ENCODE peak calls at places on chromosome 21, in six cellular contexts. V is prostate gland, T is transverse colon, N is stomach, E is spleen, A is ovary. P is an unnamed sample.

GRCh38 chr21:25862596-25862995 is 127.8 kb downstream of the GABPA start:
- DNase-seq in V (no peak), T (no peak), N (no peak), E (no peak), A (no peak), P (no peak)

GRCh38 chr21:42427809-42428419 is 24.2 kb downstream of the UBASH3A start:
- DNase-seq in V (no peak), T (no peak), N (no peak), E (peak; percentile 32), A (no peak), P (no peak)

GRCh38 chr21:41564871-41565281 is 56.9 kb upstream of the TMPRSS2 start:
- DNase-seq in V (no peak), T (peak; percentile 72), N (peak; percentile 58), E (no peak), A (no peak), P (no peak)

GRCh38 chr21:16792155-16792554 is 720.7 kb upstream of the CXADR start:
- DNase-seq in V (no peak), T (no peak), N (no peak), E (no peak), A (no peak), P (no peak)

GRCh38 chr21:43956667-43957030 is 55.5 kb upstream of the TRAPPC10 start:
- DNase-seq in V (no peak), T (no peak), N (no peak), E (no peak), A (no peak), P (peak; percentile 67)

GRCh38 chr21:37658994-37659458 is 257.2 kb downstream of the KCNJ6 start:
- DNase-seq in V (peak; percentile 50), T (no peak), N (no peak), E (no peak), A (peak; percentile 12), P (no peak)

GRCh38 chr21:33071878-33072306 is 2.0 kb downstream of the OLIG1 start:
- DNase-seq in V (no peak), T (no peak), N (no peak), E (no peak), A (no peak), P (no peak)

GRCh38 chr21:44088401-44088780 is 18.8 kb upstream of the PWP2 start:
- DNase-seq in V (no peak), T (peak; percentile 83), N (peak; percentile 10), E (no peak), A (no peak), P (no peak)

GRCh38 chr21:33290441-33290840 is 24.3 kb downstream of the IL10RB start:
- DNase-seq in V (no peak), T (peak; percentile 51), N (peak; percentile 36), E (no peak), A (no peak), P (no peak)

GRCh38 chr21:41359289-41359688 is 2.5 kb upstream of the MX2 start:
- DNase-seq in V (no peak), T (no peak), N (no peak), E (peak; percentile 74), A (no peak), P (no peak)

GRCh38 chr21:17903029-17903806 is 84.1 kb upstream of the C21orf91 start:
- DNase-seq in V (no peak), T (no peak), N (no peak), E (no peak), A (no peak), P (no peak)

GRCh38 chr21:19781881-19782652 is 1216.1 kb upstream of the NCAM2 start:
- DNase-seq in V (no peak), T (no peak), N (no peak), E (no peak), A (no peak), P (no peak)

GRCh38 chr21:35940074-35940927 is 120.0 kb downstream of the SETD4 start:
- DNase-seq in V (peak; percentile 46), T (peak; percentile 35), N (peak; percentile 42), E (no peak), A (peak; percentile 24), P (peak; percentile 53)

GRCh38 chr21:32726742-32727477 is 903 bp downstream of the SYNJ1 start:
- DNase-seq in V (no peak), T (peak; percentile 42), N (no peak), E (no peak), A (no peak), P (peak; percentile 25)

GRCh38 chr21:25556087-25556486 is 51.2 kb downstream of the MRPL39 start:
- DNase-seq in V (no peak), T (no peak), N (no peak), E (no peak), A (no peak), P (no peak)

GRCh38 chr21:39087238-39087975 is 95.8 kb downstream of the PSMG1 start:
- DNase-seq in V (no peak), T (no peak), N (no peak), E (no peak), A (no peak), P (no peak)

GRCh38 chr21:39084979-39085729 is 98.1 kb downstream of the PSMG1 start:
- DNase-seq in V (no peak), T (no peak), N (no peak), E (no peak), A (no peak), P (no peak)

GRCh38 chr21:39085843-39086415 is 97.3 kb downstream of the PSMG1 start:
- DNase-seq in V (no peak), T (no peak), N (no peak), E (no peak), A (no peak), P (no peak)

GRCh38 chr21:39087976-39088370 is 95.3 kb downstream of the PSMG1 start:
- DNase-seq in V (no peak), T (peak; percentile 34), N (no peak), E (no peak), A (no peak), P (no peak)

GRCh38 chr21:39086547-39086946 is 96.7 kb downstream of the PSMG1 start:
- DNase-seq in V (no peak), T (no peak), N (no peak), E (no peak), A (no peak), P (no peak)
- TF ChIP-seq CTCF in V (no peak), T (no peak), N (no peak), E (no peak), A (no peak), P (no peak)

GRCh38 chr21:45365186-45365607 is 39.8 kb upstream of the COL18A1 start:
- DNase-seq in V (no peak), T (no peak), N (no peak), E (no peak), A (no peak), P (no peak)

GRCh38 chr21:45365608-45366241 is 39.2 kb upstream of the COL18A1 start:
- DNase-seq in V (no peak), T (no peak), N (no peak), E (no peak), A (no peak), P (no peak)

GRCh38 chr21:45366476-45366875 is 38.5 kb upstream of the COL18A1 start:
- DNase-seq in V (no peak), T (no peak), N (no peak), E (no peak), A (no peak), P (no peak)

GRCh38 chr21:45367402-45368351 is 37.3 kb upstream of the COL18A1 start:
- DNase-seq in V (no peak), T (no peak), N (no peak), E (no peak), A (no peak), P (peak; percentile 38)

GRCh38 chr21:45366931-45367401 is 38.0 kb upstream of the COL18A1 start:
- DNase-seq in V (no peak), T (peak; percentile 55), N (peak; percentile 50), E (no peak), A (peak; percentile 90), P (peak; percentile 74)
- TF ChIP-seq POLR2A in V (no peak), T (no peak), N (no peak), E (no peak), A (peak; percentile 7), P (no peak)

GRCh38 chr21:30434033-30434631 is 4.1 kb downstream of the KRTAP13-4 start:
- DNase-seq in V (peak; percentile 10), T (peak; percentile 7), N (peak; percentile 26), E (no peak), A (no peak), P (peak; percentile 23)
- TF ChIP-seq CTCF in V (peak; percentile 24), T (peak; percentile 39), N (no peak), E (no peak), A (no peak), P (peak; percentile 44)

DNA sequence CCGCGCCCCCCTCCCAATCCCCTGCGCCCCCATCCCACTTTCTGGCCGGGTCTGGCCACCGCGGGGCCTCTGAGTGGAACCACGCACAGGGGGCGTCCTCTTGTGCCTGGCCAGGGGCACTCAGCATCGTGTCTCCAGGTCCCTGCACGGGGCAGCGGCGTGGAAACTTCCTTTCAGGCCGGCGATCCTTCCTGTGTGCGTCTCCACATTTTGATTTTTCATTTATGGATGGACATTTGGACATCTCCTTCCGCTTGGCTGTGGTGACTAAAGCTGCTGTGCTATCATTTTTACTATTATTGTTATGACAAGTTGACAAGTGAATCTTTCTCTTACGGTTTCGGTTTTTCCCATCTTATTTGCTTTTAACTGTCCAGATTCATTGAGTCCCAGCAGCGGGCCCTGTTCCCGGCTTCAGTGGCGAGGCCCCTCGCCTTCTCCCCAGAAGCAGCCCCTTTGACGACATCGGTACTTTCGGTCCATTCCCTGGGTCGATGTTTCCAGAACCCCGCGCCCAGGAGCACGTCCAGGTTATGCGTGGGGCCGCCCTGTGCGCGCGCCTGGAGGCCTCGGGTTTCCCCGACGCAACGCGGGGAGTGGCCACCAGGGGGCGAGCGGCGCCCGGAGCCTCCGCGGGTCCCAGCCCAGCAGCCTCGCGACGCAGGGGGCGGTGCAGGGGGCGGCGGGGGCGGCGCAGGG is 12.4 kb upstream of the SLC19A1 start:
- DNase-seq in V (peak; percentile 73), T (peak; percentile 88), N (peak; percentile 86), E (peak; percentile 98), A (peak; percentile 82), P (peak; percentile 88)
- TF ChIP-seq POLR2A in V (peak; percentile 22), T (no peak), N (no peak), E (no peak), A (peak; percentile 28), P (peak; percentile 41)

P was measured in adrenal gland.